ENCODE peak calls at places on chromosomes 13 and 19, in seven cellular contexts. One of them, this sample, is unnamed.
A peak's percentile ranks its signal among the peaks of the same experiment; 100 is the strongest.

GRCh38 chr19:38308926-38309614 is 5.0 kb downstream of the C19orf33 start:
- DNase-seq in HCT116: no peak
- DNase-seq in spleen: no peak
- DNase-seq in prostate gland: no peak
- DNase-seq in GM23338: no peak
- DNase-seq in HL-60: no peak
- DNase-seq in breast epithelium: no peak
- DNase-seq in this sample: no peak

GRCh38 chr13:33125821-33126570 is 109.8 kb downstream of the KL start:
- DNase-seq in HCT116: peak; percentile 87
- DNase-seq in breast epithelium: no peak
- DNase-seq in spleen: no peak
- DNase-seq in prostate gland: peak; percentile 40
- DNase-seq in HL-60: no peak
- DNase-seq in GM23338: peak; percentile 15
- DNase-seq in this sample: peak; percentile 87

GRCh38 chr19:16830679-16831078 is 1.5 kb downstream of the SIN3B start:
- DNase-seq in HL-60: no peak
- DNase-seq in spleen: no peak
- DNase-seq in HCT116: no peak
- DNase-seq in breast epithelium: no peak
- DNase-seq in prostate gland: no peak
- DNase-seq in GM23338: no peak
- DNase-seq in this sample: no peak

GRCh38 chr13:25784119-25784518 is 267.7 kb downstream of the SHISA2 start:
- DNase-seq in prostate gland: no peak
- DNase-seq in GM23338: no peak
- DNase-seq in HCT116: no peak
- DNase-seq in spleen: no peak
- DNase-seq in breast epithelium: no peak
- DNase-seq in HL-60: no peak
- DNase-seq in this sample: no peak

GRCh38 chr19:4877753-4878490 is 10.5 kb upstream of the PLIN3 start:
- DNase-seq in HL-60: no peak
- DNase-seq in prostate gland: peak; percentile 76
- DNase-seq in breast epithelium: no peak
- DNase-seq in GM23338: peak; percentile 27
- DNase-seq in spleen: peak; percentile 75
- DNase-seq in HCT116: no peak
- DNase-seq in this sample: no peak

GRCh38 chr19:37332839-37333238 is 38.1 kb upstream of the ZNF527 start:
- DNase-seq in breast epithelium: no peak
- DNase-seq in HL-60: no peak
- DNase-seq in HCT116: no peak
- DNase-seq in prostate gland: no peak
- DNase-seq in GM23338: no peak
- DNase-seq in spleen: no peak
- DNase-seq in this sample: no peak

GRCh38 chr19:45768644-45769053 is 403 bp downstream of the SIX5 start:
- DNase-seq in prostate gland: no peak
- DNase-seq in GM23338: peak; percentile 51
- DNase-seq in HCT116: no peak
- DNase-seq in HL-60: peak; percentile 60
- DNase-seq in breast epithelium: no peak
- DNase-seq in spleen: peak; percentile 89
- DNase-seq in this sample: no peak

GRCh38 chr19:9427941-9428340 is 7.4 kb downstream of the ZNF266 start:
- DNase-seq in prostate gland: no peak
- DNase-seq in spleen: no peak
- DNase-seq in HCT116: no peak
- DNase-seq in breast epithelium: no peak
- DNase-seq in HL-60: no peak
- DNase-seq in GM23338: peak; percentile 3
- DNase-seq in this sample: no peak

GRCh38 chr13:33352023-33352422 is 66.5 kb upstream of the STARD13 start:
- DNase-seq in HL-60: no peak
- DNase-seq in spleen: no peak
- DNase-seq in breast epithelium: no peak
- DNase-seq in prostate gland: no peak
- DNase-seq in GM23338: no peak
- DNase-seq in HCT116: no peak
- DNase-seq in this sample: no peak

GRCh38 chr19:53951436-53951835 is 11.3 kb upstream of the CACNG8 start:
- DNase-seq in breast epithelium: no peak
- DNase-seq in HL-60: no peak
- DNase-seq in GM23338: peak; percentile 51
- DNase-seq in spleen: no peak
- DNase-seq in HCT116: no peak
- DNase-seq in prostate gland: no peak
- DNase-seq in this sample: no peak
- TF ChIP-seq CTCF in breast epithelium: no peak
- TF ChIP-seq CTCF in HL-60: no peak
- TF ChIP-seq CTCF in GM23338: no peak
- TF ChIP-seq CTCF in spleen: no peak
- TF ChIP-seq CTCF in HCT116: no peak
- TF ChIP-seq CTCF in prostate gland: no peak
- TF ChIP-seq CTCF in this sample: no peak

DNA sequence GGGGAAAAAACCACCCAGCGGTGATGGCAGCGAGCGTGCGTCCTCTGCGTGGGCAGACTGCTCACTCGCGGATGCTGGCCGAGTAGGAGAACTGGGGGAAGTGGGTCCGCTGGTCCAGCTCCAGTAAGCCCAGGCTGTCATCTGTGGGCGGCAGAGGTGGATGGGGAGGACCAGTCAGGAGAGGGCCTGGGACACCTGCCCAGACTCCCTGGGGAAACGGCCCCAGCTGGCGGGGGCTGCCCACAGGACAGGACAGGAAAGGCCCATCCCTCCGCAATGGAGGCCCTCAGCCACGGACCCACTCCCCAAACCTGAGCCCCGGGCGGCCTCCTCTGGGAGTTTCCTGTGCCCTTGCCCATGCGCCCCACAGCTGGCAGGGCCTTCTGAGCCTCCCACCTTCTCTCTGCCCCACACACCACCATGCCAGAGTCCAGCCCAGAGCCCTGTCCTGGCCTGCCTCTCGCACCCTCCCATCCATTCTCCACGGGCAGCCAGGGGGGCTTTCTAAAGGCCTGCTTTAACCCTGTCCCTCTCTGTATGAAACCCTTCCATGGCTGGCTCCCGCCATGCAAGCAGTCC is 7.4 kb upstream of the CCNP start:
- DNase-seq in prostate gland: no peak
- DNase-seq in spleen: no peak
- DNase-seq in GM23338: no peak
- DNase-seq in HCT116: no peak
- DNase-seq in HL-60: no peak
- DNase-seq in breast epithelium: no peak
- DNase-seq in this sample: no peak
- H3K27ac ChIP-seq in prostate gland: no peak overlapping the region
- H3K27ac ChIP-seq in spleen: no peak overlapping the region
- H3K27ac ChIP-seq in GM23338: no peak overlapping the region
- H3K27ac ChIP-seq in HCT116: no peak overlapping the region
- H3K27ac ChIP-seq in HL-60: no peak overlapping the region
- H3K27ac ChIP-seq in breast epithelium: no peak overlapping the region
- H3K27ac ChIP-seq in this sample: no peak overlapping the region

GRCh38 chr13:59527500-59527899 is 636.2 kb downstream of the DIAPH3 start:
- DNase-seq in breast epithelium: no peak
- DNase-seq in HCT116: no peak
- DNase-seq in HL-60: peak; percentile 84
- DNase-seq in prostate gland: no peak
- DNase-seq in GM23338: no peak
- DNase-seq in spleen: no peak
- DNase-seq in this sample: no peak

GRCh38 chr13:59533561-59534337 is 630.0 kb downstream of the DIAPH3 start:
- DNase-seq in prostate gland: no peak
- DNase-seq in breast epithelium: no peak
- DNase-seq in spleen: no peak
- DNase-seq in HL-60: no peak
- DNase-seq in GM23338: no peak
- DNase-seq in HCT116: no peak
- DNase-seq in this sample: no peak

GRCh38 chr13:59532405-59532804 is 631.3 kb downstream of the DIAPH3 start:
- DNase-seq in breast epithelium: no peak
- DNase-seq in GM23338: no peak
- DNase-seq in HCT116: no peak
- DNase-seq in spleen: no peak
- DNase-seq in HL-60: no peak
- DNase-seq in prostate gland: no peak
- DNase-seq in this sample: no peak

GRCh38 chr13:59534806-59535205 is 628.9 kb downstream of the DIAPH3 start:
- DNase-seq in GM23338: no peak
- DNase-seq in HCT116: no peak
- DNase-seq in HL-60: no peak
- DNase-seq in breast epithelium: no peak
- DNase-seq in spleen: no peak
- DNase-seq in prostate gland: no peak
- DNase-seq in this sample: no peak

GRCh38 chr13:59531571-59532091 is 632.1 kb downstream of the DIAPH3 start:
- DNase-seq in GM23338: peak; percentile 64
- DNase-seq in spleen: peak; percentile 82
- DNase-seq in breast epithelium: peak; percentile 62
- DNase-seq in HL-60: peak; percentile 84
- DNase-seq in prostate gland: peak; percentile 25
- DNase-seq in HCT116: peak; percentile 6
- DNase-seq in this sample: no peak
- TF ChIP-seq POLR2AphosphoS5 in GM23338: no peak
- TF ChIP-seq POLR2AphosphoS5 in spleen: no peak
- TF ChIP-seq POLR2AphosphoS5 in breast epithelium: no peak
- TF ChIP-seq POLR2AphosphoS5 in HL-60: no peak
- TF ChIP-seq POLR2AphosphoS5 in prostate gland: peak; percentile 33
- TF ChIP-seq POLR2AphosphoS5 in HCT116: no peak
- TF ChIP-seq POLR2AphosphoS5 in this sample: no peak

DNA sequence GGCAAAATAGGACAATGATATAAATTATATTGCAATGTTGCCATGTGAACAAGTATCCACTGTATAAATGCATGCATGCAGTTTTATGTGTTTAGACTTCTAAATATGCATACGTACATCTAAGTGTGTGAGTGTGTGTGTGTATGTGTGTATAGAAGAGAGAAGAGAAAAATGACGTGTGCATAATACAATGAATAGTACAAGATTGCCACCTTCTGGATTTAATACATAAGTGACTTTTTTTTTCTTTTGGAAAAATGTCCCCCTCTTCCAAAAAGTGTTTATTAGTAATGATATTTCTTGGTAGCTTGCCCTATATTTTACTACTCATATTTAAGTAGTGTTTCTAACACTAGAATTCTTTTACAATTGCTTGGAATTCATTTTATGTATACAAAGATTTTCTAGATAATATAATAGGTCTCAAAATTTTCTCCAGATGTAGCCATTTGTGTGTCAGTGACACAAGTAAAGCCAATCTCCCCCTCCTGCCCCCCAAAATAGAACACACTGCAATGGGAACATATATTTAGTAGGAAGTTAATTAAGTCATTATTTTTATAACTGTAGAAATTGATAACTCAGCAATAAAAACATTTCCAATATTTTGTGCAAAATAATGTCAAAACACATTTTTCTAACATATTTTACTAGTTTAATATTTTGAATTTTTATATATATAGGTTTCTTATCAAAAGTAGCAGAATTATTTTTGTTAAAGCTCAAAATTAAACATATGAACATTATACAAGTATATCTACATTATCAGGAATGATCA is 783.3 kb upstream of the ATXN8OS start:
- DNase-seq in HL-60: no peak
- DNase-seq in prostate gland: no peak
- DNase-seq in GM23338: peak; percentile 32
- DNase-seq in spleen: no peak
- DNase-seq in HCT116: peak; percentile 1
- DNase-seq in breast epithelium: no peak
- DNase-seq in this sample: no peak
- TF ChIP-seq CTCF in HL-60: no peak
- TF ChIP-seq CTCF in prostate gland: peak; percentile 14
- TF ChIP-seq CTCF in GM23338: no peak
- TF ChIP-seq CTCF in spleen: no peak
- TF ChIP-seq CTCF in HCT116: peak; percentile 42
- TF ChIP-seq CTCF in breast epithelium: no peak
- TF ChIP-seq CTCF in this sample: no peak

GRCh38 chr13:98039261-98039660 is 85.8 kb downstream of the IPO5 start:
- DNase-seq in prostate gland: no peak
- DNase-seq in HCT116: no peak
- DNase-seq in GM23338: no peak
- DNase-seq in HL-60: no peak
- DNase-seq in spleen: no peak
- DNase-seq in breast epithelium: no peak
- DNase-seq in this sample: no peak

GRCh38 chr13:98035373-98035772 is 81.9 kb downstream of the IPO5 start:
- DNase-seq in spleen: no peak
- DNase-seq in HCT116: no peak
- DNase-seq in HL-60: no peak
- DNase-seq in breast epithelium: no peak
- DNase-seq in GM23338: no peak
- DNase-seq in prostate gland: no peak
- DNase-seq in this sample: no peak

GRCh38 chr13:98032168-98032567 is 78.7 kb downstream of the IPO5 start:
- DNase-seq in spleen: no peak
- DNase-seq in breast epithelium: no peak
- DNase-seq in prostate gland: no peak
- DNase-seq in GM23338: no peak
- DNase-seq in HCT116: no peak
- DNase-seq in HL-60: no peak
- DNase-seq in this sample: no peak

DNA sequence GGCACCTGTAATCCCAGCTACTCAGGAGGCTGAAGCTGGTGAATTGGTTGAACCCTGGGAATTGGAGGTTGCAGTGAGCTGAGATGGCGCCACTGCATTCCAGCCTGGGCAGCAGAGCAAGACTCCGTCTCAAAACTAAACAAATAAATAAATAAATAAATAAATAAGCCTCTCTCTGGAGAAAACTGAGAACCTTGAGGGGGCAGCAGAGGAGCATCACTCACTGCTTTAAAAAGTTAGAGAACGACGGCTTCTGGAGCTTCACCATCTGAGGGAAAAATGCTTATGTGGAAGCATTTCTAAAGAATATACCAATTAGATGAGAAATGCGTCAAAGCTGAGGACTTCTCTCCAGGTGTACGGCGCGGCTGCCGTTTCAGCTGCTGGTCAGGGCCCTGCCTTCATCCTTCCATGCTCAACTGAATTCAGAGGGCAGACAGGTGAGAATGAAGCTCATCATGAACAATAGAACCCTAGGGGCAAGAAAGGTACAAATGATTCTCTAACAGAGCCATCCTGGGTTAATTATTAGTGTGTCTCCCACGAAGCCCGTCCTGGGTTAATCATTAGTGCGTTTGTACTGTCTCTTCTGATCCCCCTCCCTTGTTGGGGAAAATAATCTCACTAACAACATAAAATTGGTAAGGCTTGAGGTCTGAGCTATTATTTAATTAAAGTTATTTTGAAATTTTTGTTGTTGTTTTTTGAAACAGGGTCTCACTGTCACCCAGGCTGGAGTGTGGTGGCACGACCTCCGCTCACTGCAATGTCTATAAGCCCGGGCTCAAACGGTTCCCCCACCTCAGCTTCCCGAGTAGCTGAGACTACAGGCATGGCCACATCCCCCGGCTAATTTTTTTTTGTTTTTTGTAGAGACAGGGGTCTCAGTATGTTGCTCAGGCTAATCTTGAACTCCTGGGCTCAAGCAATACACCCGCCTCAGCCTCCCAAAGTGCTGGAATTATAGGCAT is 80.1 kb downstream of the IPO5 start:
- DNase-seq in breast epithelium: no peak
- DNase-seq in GM23338: peak; percentile 72
- DNase-seq in HCT116: peak; percentile 16
- DNase-seq in spleen: no peak
- DNase-seq in HL-60: no peak
- DNase-seq in prostate gland: peak; percentile 10
- DNase-seq in this sample: no peak
- H3K27ac ChIP-seq in breast epithelium: no peak overlapping the region
- H3K27ac ChIP-seq in GM23338: no peak overlapping the region
- H3K27ac ChIP-seq in HCT116: no peak overlapping the region
- H3K27ac ChIP-seq in spleen: no peak overlapping the region
- H3K27ac ChIP-seq in HL-60: no peak overlapping the region
- H3K27ac ChIP-seq in prostate gland: no peak overlapping the region
- H3K27ac ChIP-seq in this sample: no peak overlapping the region